ENCODE peak calls at places on chromosomes 5 and 9, in seven cellular contexts. One of them, this sample, is unnamed.
A peak's percentile ranks its signal among the peaks of the same experiment; 100 is the strongest.

GRCh38 chr9:100028201-100028784 is 70.5 kb downstream of the ERP44 start:
- DNase-seq in amygdala: peak; percentile 15
- DNase-seq in fibroblast of lung: peak; percentile 62
- DNase-seq in ureter: peak; percentile 67
- DNase-seq in DMS53: peak; percentile 74
- DNase-seq in HFF-Myc: peak; percentile 55
- DNase-seq in substantia nigra: peak; percentile 9
- DNase-seq in this sample: peak; percentile 63

GRCh38 chr9:9961487-9961886 is 651.3 kb downstream of the PTPRD start:
- DNase-seq in DMS53: no peak
- DNase-seq in HFF-Myc: no peak
- DNase-seq in amygdala: no peak
- DNase-seq in fibroblast of lung: no peak
- DNase-seq in substantia nigra: no peak
- DNase-seq in ureter: no peak
- DNase-seq in this sample: no peak

GRCh38 chr9:18721267-18722079 is 247.5 kb downstream of the ADAMTSL1 start:
- DNase-seq in substantia nigra: no peak
- DNase-seq in amygdala: no peak
- DNase-seq in HFF-Myc: no peak
- DNase-seq in fibroblast of lung: no peak
- DNase-seq in DMS53: peak; percentile 82
- DNase-seq in ureter: no peak
- DNase-seq in this sample: no peak

GRCh38 chr5:318341-318897 is 3.1 kb upstream of the AHRR start:
- DNase-seq in amygdala: no peak
- DNase-seq in HFF-Myc: no peak
- DNase-seq in fibroblast of lung: peak; percentile 60
- DNase-seq in ureter: no peak
- DNase-seq in DMS53: peak; percentile 90
- DNase-seq in substantia nigra: no peak
- DNase-seq in this sample: peak; percentile 45

GRCh38 chr5:128920345-128921215 is 44.7 kb upstream of the SLC27A6 start:
- DNase-seq in ureter: no peak
- DNase-seq in HFF-Myc: peak; percentile 9
- DNase-seq in substantia nigra: no peak
- DNase-seq in amygdala: no peak
- DNase-seq in fibroblast of lung: peak; percentile 61
- DNase-seq in DMS53: peak; percentile 55
- DNase-seq in this sample: peak; percentile 84

GRCh38 chr5:18987101-18987500 is 1000.9 kb downstream of the CDH18 start:
- DNase-seq in DMS53: no peak
- DNase-seq in ureter: no peak
- DNase-seq in amygdala: no peak
- DNase-seq in substantia nigra: no peak
- DNase-seq in fibroblast of lung: no peak
- DNase-seq in HFF-Myc: no peak
- DNase-seq in this sample: no peak

GRCh38 chr9:28024616-28025147 is 451.4 kb upstream of the C9orf72 start:
- DNase-seq in substantia nigra: no peak
- DNase-seq in amygdala: no peak
- DNase-seq in DMS53: no peak
- DNase-seq in HFF-Myc: no peak
- DNase-seq in fibroblast of lung: no peak
- DNase-seq in ureter: no peak
- DNase-seq in this sample: no peak

GRCh38 chr5:178067705-178068104 is 45.6 kb upstream of the N4BP3 start:
- DNase-seq in HFF-Myc: no peak
- DNase-seq in fibroblast of lung: no peak
- DNase-seq in ureter: no peak
- DNase-seq in amygdala: no peak
- DNase-seq in DMS53: no peak
- DNase-seq in substantia nigra: no peak
- DNase-seq in this sample: no peak

GRCh38 chr5:40226906-40227305 is 452.8 kb upstream of the PTGER4 start:
- DNase-seq in ureter: no peak
- DNase-seq in DMS53: no peak
- DNase-seq in HFF-Myc: no peak
- DNase-seq in substantia nigra: no peak
- DNase-seq in fibroblast of lung: no peak
- DNase-seq in amygdala: no peak
- DNase-seq in this sample: no peak

GRCh38 chr5:83547156-83547555 is 75.6 kb downstream of the VCAN start:
- DNase-seq in DMS53: no peak
- DNase-seq in substantia nigra: no peak
- DNase-seq in ureter: no peak
- DNase-seq in HFF-Myc: no peak
- DNase-seq in amygdala: no peak
- DNase-seq in fibroblast of lung: peak; percentile 90
- DNase-seq in this sample: no peak

GRCh38 chr5:170854550-170854949 is 7.3 kb upstream of the RANBP17 start:
- DNase-seq in substantia nigra: no peak
- DNase-seq in ureter: no peak
- DNase-seq in fibroblast of lung: no peak
- DNase-seq in HFF-Myc: no peak
- DNase-seq in amygdala: no peak
- DNase-seq in DMS53: no peak
- DNase-seq in this sample: no peak

GRCh38 chr9:32502459-32502858 is 23.5 kb downstream of the RIGI start:
- DNase-seq in fibroblast of lung: peak; percentile 89
- DNase-seq in amygdala: no peak
- DNase-seq in substantia nigra: no peak
- DNase-seq in ureter: no peak
- DNase-seq in DMS53: no peak
- DNase-seq in HFF-Myc: peak; percentile 30
- DNase-seq in this sample: peak; percentile 82

GRCh38 chr9:118963674-118964073 is 405.6 kb downstream of the BRINP1 start:
- DNase-seq in amygdala: no peak
- DNase-seq in substantia nigra: no peak
- DNase-seq in ureter: no peak
- DNase-seq in DMS53: no peak
- DNase-seq in fibroblast of lung: no peak
- DNase-seq in HFF-Myc: no peak
- DNase-seq in this sample: no peak

GRCh38 chr5:139402561-139403158 is 1.2 kb downstream of the SPATA24 start:
- DNase-seq in DMS53: peak; percentile 60
- DNase-seq in HFF-Myc: no peak
- DNase-seq in substantia nigra: no peak
- DNase-seq in ureter: no peak
- DNase-seq in amygdala: no peak
- DNase-seq in fibroblast of lung: no peak
- DNase-seq in this sample: no peak

GRCh38 chr5:170117736-170118135 is 12.0 kb downstream of the FOXI1 start:
- DNase-seq in amygdala: no peak
- DNase-seq in substantia nigra: no peak
- DNase-seq in HFF-Myc: no peak
- DNase-seq in DMS53: no peak
- DNase-seq in ureter: no peak
- DNase-seq in fibroblast of lung: no peak
- DNase-seq in this sample: no peak

GRCh38 chr9:127873886-127874285 is 3.6 kb downstream of the AK1 start:
- DNase-seq in HFF-Myc: no peak
- DNase-seq in amygdala: peak; percentile 13
- DNase-seq in DMS53: no peak
- DNase-seq in fibroblast of lung: peak; percentile 47
- DNase-seq in substantia nigra: no peak
- DNase-seq in ureter: peak; percentile 78
- DNase-seq in this sample: peak; percentile 45

GRCh38 chr5:140075371-140075770 is 32.3 kb upstream of the NRG2 start:
- DNase-seq in fibroblast of lung: peak; percentile 8
- DNase-seq in HFF-Myc: no peak
- DNase-seq in substantia nigra: no peak
- DNase-seq in ureter: no peak
- DNase-seq in amygdala: no peak
- DNase-seq in DMS53: peak; percentile 64
- DNase-seq in this sample: peak; percentile 10

GRCh38 chr9:123589666-123590239 is 233.8 kb downstream of the CRB2 start:
- DNase-seq in ureter: no peak
- DNase-seq in HFF-Myc: no peak
- DNase-seq in DMS53: no peak
- DNase-seq in fibroblast of lung: no peak
- DNase-seq in substantia nigra: no peak
- DNase-seq in amygdala: no peak
- DNase-seq in this sample: no peak

GRCh38 chr5:170342153-170342552 is 44.6 kb upstream of the LCP2 start:
- DNase-seq in fibroblast of lung: no peak
- DNase-seq in ureter: no peak
- DNase-seq in HFF-Myc: no peak
- DNase-seq in DMS53: no peak
- DNase-seq in amygdala: no peak
- DNase-seq in substantia nigra: no peak
- DNase-seq in this sample: no peak

GRCh38 chr9:88950341-88951141 is 40.7 kb upstream of the S1PR3 start:
- DNase-seq in ureter: no peak
- DNase-seq in HFF-Myc: peak; percentile 61
- DNase-seq in amygdala: no peak
- DNase-seq in fibroblast of lung: peak; percentile 82
- DNase-seq in substantia nigra: no peak
- DNase-seq in DMS53: no peak
- DNase-seq in this sample: peak; percentile 53

GRCh38 chr5:161676109-161676508 is 9.4 kb upstream of the GABRA6 start:
- DNase-seq in HFF-Myc: no peak
- DNase-seq in substantia nigra: no peak
- DNase-seq in ureter: no peak
- DNase-seq in amygdala: no peak
- DNase-seq in fibroblast of lung: no peak
- DNase-seq in DMS53: peak; percentile 67
- DNase-seq in this sample: peak; percentile 0

GRCh38 chr5:107985144-107985543 is 314.4 kb upstream of the EFNA5 start:
- DNase-seq in amygdala: no peak
- DNase-seq in substantia nigra: no peak
- DNase-seq in fibroblast of lung: no peak
- DNase-seq in HFF-Myc: no peak
- DNase-seq in ureter: no peak
- DNase-seq in DMS53: peak; percentile 6
- DNase-seq in this sample: peak; percentile 26

GRCh38 chr9:76153902-76154629 is 240.2 kb downstream of the RFK start:
- DNase-seq in DMS53: no peak
- DNase-seq in HFF-Myc: no peak
- DNase-seq in ureter: no peak
- DNase-seq in amygdala: no peak
- DNase-seq in fibroblast of lung: no peak
- DNase-seq in substantia nigra: no peak
- DNase-seq in this sample: no peak

GRCh38 chr9:88782931-88783451 is 208.3 kb upstream of the S1PR3 start:
- DNase-seq in ureter: no peak
- DNase-seq in amygdala: no peak
- DNase-seq in fibroblast of lung: peak; percentile 75
- DNase-seq in DMS53: no peak
- DNase-seq in substantia nigra: no peak
- DNase-seq in HFF-Myc: no peak
- DNase-seq in this sample: peak; percentile 43

GRCh38 chr9:117121331-117121730 is 293.5 kb downstream of the ASTN2 start:
- DNase-seq in HFF-Myc: no peak
- DNase-seq in DMS53: no peak
- DNase-seq in substantia nigra: no peak
- DNase-seq in fibroblast of lung: no peak
- DNase-seq in ureter: no peak
- DNase-seq in amygdala: no peak
- DNase-seq in this sample: no peak

This sample was measured in LHCN-M2.